ENCODE peak calls at places on chromosomes 13 and 19, in nine cellular contexts. P, C, T, M, K, R, B, G and J are unnamed samples. For H3K4me1, the result is how much of the 10 kb centered on the place peaks cover.

GRCh38 chr19:40294560-40294959 is 9.4 kb upstream of the AKT2 start:
- DNase-seq in R (no peak), K (no peak), M (no peak), B (no peak), T (no peak), G (no peak), P (no peak), C (no peak), J (no peak)

GRCh38 chr13:114081761-114082681 is 50.4 kb downstream of the RASA3 start:
- DNase-seq in B (no peak), K (no peak), T (no peak), C (no peak), R (no peak), M (no peak), G (no peak), P (peak), J (peak)

GRCh38 chr13:113493315-113493951 is 2.9 kb upstream of the DCUN1D2 start:
- DNase-seq in M (peak), G (peak), C (no peak), K (no peak), P (no peak), R (peak), B (peak), T (peak), J (peak)

GRCh38 chr19:36257512-36257876 is 42.6 kb downstream of the ZNF146 start:
- DNase-seq in P (peak), K (no peak), G (peak), R (no peak), T (no peak), C (no peak), B (no peak), M (no peak), J (no peak)

GRCh38 chr19:11408591-11408990 is 10.5 kb downstream of the RGL3 start:
- DNase-seq in K (no peak), G (no peak), C (no peak), T (no peak), M (no peak), P (no peak), R (no peak), B (no peak), J (no peak)

GRCh38 chr13:37791699-37792098 is 77.9 kb downstream of the TRPC4 start:
- DNase-seq in G (peak), M (no peak), P (no peak), R (no peak), T (peak), B (no peak), K (no peak), C (no peak), J (no peak)

GRCh38 chr19:33063356-33064116 is 1.2 kb downstream of the RHPN2 start:
- DNase-seq in R (peak), G (peak), B (no peak), M (peak), K (peak), P (peak), T (no peak), C (peak), J (peak)

GRCh38 chr19:7926727-7927604 is 1.0 kb upstream of the CTXN1 start:
- DNase-seq in P (peak), M (no peak), B (no peak), T (no peak), R (no peak), K (no peak), C (no peak), G (no peak), J (peak)

GRCh38 chr19:29645911-29646310 is 19.4 kb upstream of the PLEKHF1 start:
- DNase-seq in G (peak), C (peak), M (no peak), R (peak), P (no peak), B (no peak), K (no peak), T (peak), J (peak)

GRCh38 chr13:114121496-114122466 is 10.6 kb downstream of the RASA3 start:
- DNase-seq in G (no peak), T (no peak), C (no peak), P (no peak), M (no peak), R (no peak), K (peak), B (no peak), J (peak)

GRCh38 chr13:49253310-49253709 is 5.6 kb downstream of the CDADC1 start:
- DNase-seq in B (no peak), T (no peak), M (no peak), K (no peak), G (no peak), C (no peak), R (no peak), P (no peak), J (peak)

GRCh38 chr13:107642841-107643240 is 572.5 kb downstream of the LIG4 start:
- DNase-seq in G (peak), T (no peak), M (no peak), R (peak), P (no peak), C (no peak), B (no peak), K (no peak), J (no peak)

GRCh38 chr13:99281811-99282263 is 23.7 kb upstream of the GPR18 start:
- DNase-seq in M (peak), G (no peak), C (peak), T (no peak), K (peak), P (no peak), R (no peak), B (no peak), J (peak)

GRCh38 chr19:32971012-32971595 is 654 bp downstream of the CEP89 start:
- DNase-seq in G (no peak), T (no peak), B (no peak), P (no peak), R (no peak), K (no peak), C (no peak), M (no peak), J (no peak)

GRCh38 chr13:98599502-98600328 is 22.8 kb upstream of the STK24 start:
- DNase-seq in G (no peak), R (no peak), B (no peak), M (no peak), K (no peak), T (no peak), P (no peak), C (no peak), J (no peak)

GRCh38 chr13:94351292-94352000 is 128.0 kb downstream of the DCT start:
- DNase-seq in P (no peak), C (no peak), M (no peak), T (peak), R (peak), K (no peak), B (no peak), G (peak), J (no peak)

GRCh38 chr13:112128052-112128610 is 61.2 kb downstream of the SOX1 start:
- DNase-seq in K (no peak), P (no peak), R (no peak), T (no peak), G (no peak), M (no peak), B (no peak), C (no peak), J (no peak)

GRCh38 chr13:76586842-76587241 is 299.4 kb downstream of the KCTD12 start:
- DNase-seq in R (no peak), C (no peak), M (no peak), P (no peak), K (no peak), T (no peak), G (no peak), B (no peak), J (no peak)

GRCh38 chr13:48500652-48501197 is 32.2 kb downstream of the RCBTB2 start:
- DNase-seq in B (no peak), C (no peak), M (no peak), R (peak), P (no peak), K (no peak), G (peak), T (peak), J (no peak)

GRCh38 chr13:79548886-79549285 is 67.9 kb downstream of the NDFIP2 start:
- DNase-seq in T (no peak), M (no peak), R (peak), K (no peak), B (no peak), P (no peak), C (no peak), G (peak), J (no peak)

GRCh38 chr13:28739376-28739775 is 20.6 kb upstream of the SLC46A3 start:
- DNase-seq in G (no peak), P (no peak), B (no peak), C (no peak), M (no peak), T (no peak), R (no peak), K (no peak), J (no peak)

GRCh38 chr19:44644391-44645016 is 794 bp downstream of the PVR start:
- DNase-seq in C (no peak), K (peak), R (peak), G (no peak), P (peak), B (peak), M (peak), T (peak), J (no peak)

GRCh38 chr13:46479286-46479685 is 73.7 kb upstream of the LRCH1 start:
- DNase-seq in T (no peak), K (no peak), C (no peak), G (no peak), P (no peak), R (no peak), M (no peak), B (no peak), J (no peak)

GRCh38 chr13:28819748-28820098 is 416 bp upstream of the MTUS2 start:
- DNase-seq in G (peak), B (peak), C (peak), R (peak), M (peak), K (peak), P (peak), T (peak), J (peak)

GRCh38 chr19:3919793-3920192 is 13.1 kb upstream of the NMRK2 start:
- DNase-seq in R (no peak), G (no peak), P (no peak), T (no peak), M (no peak), C (no peak), K (no peak), B (no peak), J (no peak)

GRCh38 chr19:54473071-54473941 is at the start of gene CDC42EP5:
- DNase-seq in T (peak), G (peak), C (peak), P (no peak), R (peak), M (peak), B (no peak), K (peak), J (peak)

GRCh38 chr19:45117167-45117594 is 24.2 kb downstream of the PPP1R37 start:
- DNase-seq in C (no peak), B (no peak), R (no peak), M (no peak), T (peak), G (peak), P (no peak), K (peak), J (peak)

DNA sequence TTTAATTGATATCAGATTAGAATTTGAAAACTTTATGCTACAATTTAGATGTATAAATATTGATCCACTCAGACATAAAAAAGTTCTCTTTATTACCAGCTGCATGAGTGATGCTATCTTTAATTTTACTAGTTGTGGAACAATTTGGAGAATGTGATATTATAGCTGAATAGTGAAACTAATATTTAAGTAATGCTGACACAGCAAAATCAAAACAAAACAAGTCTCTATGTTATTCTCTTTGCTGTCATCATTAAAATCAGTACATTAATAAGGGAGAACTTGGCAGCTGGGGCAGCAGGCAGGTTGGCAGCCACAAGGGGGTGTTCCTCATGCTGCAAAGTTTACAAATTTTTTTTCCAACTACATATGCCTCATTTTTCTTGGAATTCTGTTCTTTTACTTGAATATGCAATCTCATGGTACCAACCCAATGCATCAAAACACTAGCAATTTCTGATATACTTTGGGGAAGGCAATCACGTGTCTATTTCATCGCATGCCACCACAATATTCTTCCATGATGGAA is 585.3 kb downstream of the FGF9 start:
- DNase-seq in M (no peak), T (no peak), B (no peak), R (no peak), K (no peak), P (no peak), C (no peak), G (no peak), J (no peak)
- TF ChIP-seq CTCF in M (no peak), T (no peak), B (no peak), R (peak), K (no peak), P (no peak), C (no peak), G (no peak), J (no peak)

DNA sequence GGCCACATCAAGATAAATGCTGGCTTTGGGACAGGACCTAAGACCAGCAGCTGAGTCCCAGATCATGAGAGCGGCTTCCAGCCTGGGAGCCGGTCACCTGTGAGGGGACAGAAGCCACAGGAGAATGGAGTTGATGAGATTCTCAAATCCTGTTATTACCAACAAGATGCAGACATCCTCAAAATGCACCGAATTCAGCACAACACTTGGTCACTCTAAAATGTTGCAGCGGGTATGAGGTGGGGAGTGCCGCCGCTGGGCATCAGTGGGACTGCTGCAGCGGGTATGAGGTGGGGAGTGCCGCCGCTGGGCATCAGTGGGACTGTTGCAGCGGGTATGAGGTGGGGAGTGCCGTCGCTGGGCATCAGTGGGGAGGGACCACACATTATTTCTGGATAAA is 21.2 kb downstream of the RANBP3 start:
- DNase-seq in K (no peak), B (no peak), G (no peak), R (no peak), P (no peak), T (no peak), C (no peak), M (no peak), J (no peak)
- H3K4me1 ChIP-seq in K (half or more), B (under half), G (half or more), R (under half), P (half or more), T (under half), C (half or more), M (under half), J (half or more)

GRCh38 chr13:32262165-32262564 is 53.0 kb downstream of the ZAR1L start:
- DNase-seq in M (no peak), R (no peak), C (no peak), T (peak), K (no peak), B (no peak), P (no peak), G (no peak), J (no peak)

GRCh38 chr13:32256243-32256642 is 58.9 kb downstream of the ZAR1L start:
- DNase-seq in B (no peak), R (no peak), P (no peak), K (no peak), G (no peak), T (no peak), C (no peak), M (no peak), J (no peak)

GRCh38 chr13:32261567-32261966 is 53.6 kb downstream of the ZAR1L start:
- DNase-seq in K (peak), B (no peak), R (peak), M (peak), T (peak), C (peak), G (peak), P (peak), J (no peak)

GRCh38 chr13:32257649-32258048 is 57.5 kb downstream of the ZAR1L start:
- DNase-seq in K (no peak), T (no peak), R (no peak), M (no peak), P (no peak), C (no peak), B (no peak), G (no peak), J (no peak)

GRCh38 chr13:32259116-32259515 is 56.0 kb downstream of the ZAR1L start:
- DNase-seq in G (no peak), T (no peak), K (no peak), P (no peak), C (no peak), M (no peak), R (no peak), B (no peak), J (no peak)
- TF ChIP-seq CTCF in G (no peak), T (peak), K (no peak), P (no peak), C (no peak), M (no peak), R (peak), B (no peak), J (no peak)

GRCh38 chr13:109764045-109764444 is 22.3 kb downstream of the IRS2 start:
- DNase-seq in P (no peak), G (no peak), B (no peak), K (no peak), C (no peak), T (no peak), R (no peak), M (no peak), J (no peak)
- H3K4me1 ChIP-seq in P (under half), G (under half), B (under half), K (under half), C (under half), T (under half), R (under half), M (under half), J (under half)

GRCh38 chr19:52734340-52734892 is 428 bp downstream of the ZNF611 start:
- DNase-seq in R (no peak), T (no peak), P (peak), K (peak), G (peak), M (no peak), C (no peak), B (no peak), J (peak)
- TF ChIP-seq CTCF in R (no peak), T (no peak), P (no peak), K (no peak), G (no peak), M (no peak), C (no peak), B (no peak), J (no peak)